ENCODE peak calls at places on chromosomes 7 and 10, in ten cellular contexts. C, P, Q, J, I, K, Y, F, A and W are unnamed samples.
A peak's percentile ranks its signal among the peaks of the same experiment; 100 is the strongest.

GRCh38 chr10:97029271-97029670 is 156.5 kb downstream of the SLIT1 start:
- DNase-seq in C (no peak), P (no peak), Q (no peak), J (no peak), I (no peak), K (no peak), Y (no peak), F (no peak), A (no peak), W (no peak)

GRCh38 chr10:76550806-76551205 is 1086.8 kb downstream of the KCNMA1 start:
- DNase-seq in C (no peak), P (no peak), Q (no peak), J (no peak), I (peak; percentile 36), K (no peak), Y (no peak), F (peak; percentile 26), A (no peak), W (no peak)

GRCh38 chr7:154484406-154484805 is 432.2 kb downstream of the DPP6 start:
- DNase-seq in C (no peak), P (no peak), Q (no peak), J (no peak), I (no peak), K (no peak), Y (no peak), F (no peak), A (no peak), W (no peak)

GRCh38 chr10:59904431-59905065 is 1.8 kb downstream of the CCDC6 start:
- DNase-seq in C (no peak), P (peak; percentile 39), Q (no peak), J (no peak), I (no peak), K (no peak), Y (no peak), F (no peak), A (no peak), W (peak; percentile 31)

GRCh38 chr7:94336009-94336408 is 58.7 kb upstream of the COL1A2 start:
- DNase-seq in C (no peak), P (no peak), Q (peak; percentile 10), J (no peak), I (no peak), K (no peak), Y (no peak), F (no peak), A (no peak), W (no peak)

GRCh38 chr7:100152404-100152803 is 3.7 kb downstream of the LAMTOR4 start:
- DNase-seq in C (no peak), P (no peak), Q (no peak), J (peak; percentile 7), I (no peak), K (no peak), Y (no peak), F (no peak), A (no peak), W (no peak)

GRCh38 chr10:26994743-26995142 is 105.6 kb downstream of the ANKRD26 start:
- DNase-seq in C (no peak), P (no peak), Q (no peak), J (no peak), I (no peak), K (no peak), Y (no peak), F (no peak), A (no peak), W (no peak)

GRCh38 chr7:42250411-42250810 is 13.4 kb upstream of the GLI3 start:
- DNase-seq in C (no peak), P (no peak), Q (no peak), J (no peak), I (no peak), K (no peak), Y (no peak), F (no peak), A (no peak), W (no peak)

GRCh38 chr10:78404296-78404695 is 370.6 kb downstream of the RPS24 start:
- DNase-seq in C (no peak), P (no peak), Q (no peak), J (no peak), I (no peak), K (no peak), Y (no peak), F (no peak), A (no peak), W (no peak)

GRCh38 chr7:132117181-132117580 is 459.1 kb downstream of the PLXNA4 start:
- DNase-seq in C (no peak), P (no peak), Q (no peak), J (no peak), I (peak; percentile 1), K (no peak), Y (no peak), F (peak; percentile 17), A (no peak), W (no peak)

DNA sequence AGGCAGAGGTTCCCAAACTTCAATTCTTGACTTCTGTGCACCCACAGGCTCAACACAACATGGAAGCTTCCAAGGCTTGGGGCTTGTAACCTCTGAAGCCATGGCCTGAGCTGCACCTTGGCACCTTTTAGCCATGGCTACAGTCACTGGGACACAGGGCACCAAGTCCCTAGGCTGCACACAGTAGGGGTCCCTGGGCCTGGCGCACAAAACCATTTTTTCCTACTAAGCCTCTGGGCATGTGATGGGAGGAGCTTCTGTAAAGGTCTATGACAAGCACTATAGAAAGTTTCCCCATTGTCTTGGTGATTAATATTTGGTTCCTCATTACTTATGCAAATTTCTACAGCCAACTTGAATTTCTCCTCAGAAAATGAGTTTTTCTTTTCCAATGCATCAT is 420.9 kb upstream of the GRM3 start:
- DNase-seq in C (no peak), P (no peak), Q (no peak), J (no peak), I (no peak), K (no peak), Y (no peak), F (no peak), A (no peak), W (no peak)
- TF ChIP-seq CTCF in C (no peak), P (no peak), Q (no peak), J (no peak), I (no peak), K (no peak), Y (no peak), F (no peak), A (no peak), W (no peak)

DNA sequence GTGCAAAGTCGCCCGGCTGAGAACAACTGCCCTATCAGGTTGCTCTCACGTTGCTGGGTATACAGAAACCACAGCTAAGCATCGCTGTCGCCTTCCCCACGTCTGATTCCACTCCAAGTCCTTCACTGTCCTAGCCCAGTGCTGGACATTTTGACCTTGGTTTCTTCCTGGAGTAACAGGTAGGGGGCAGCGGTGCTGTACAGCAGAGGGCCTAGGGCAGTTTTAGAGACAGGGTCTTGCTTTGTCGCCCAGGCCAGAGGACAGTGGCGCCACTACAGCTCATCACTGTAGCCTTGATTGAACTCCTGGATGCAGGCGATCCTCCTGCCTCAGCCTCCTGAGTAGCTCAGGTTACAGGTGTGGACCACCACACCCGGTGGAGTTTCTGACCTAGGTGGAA is 2.6 kb downstream of the CLDN15 start:
- DNase-seq in C (no peak), P (peak; percentile 55), Q (no peak), J (no peak), I (no peak), K (no peak), Y (no peak), F (no peak), A (no peak), W (no peak)
- TF ChIP-seq CTCF in C (no peak), P (no peak), Q (peak; percentile 35), J (no peak), I (no peak), K (no peak), Y (peak; percentile 58), F (peak; percentile 38), A (no peak), W (peak; percentile 22)

DNA sequence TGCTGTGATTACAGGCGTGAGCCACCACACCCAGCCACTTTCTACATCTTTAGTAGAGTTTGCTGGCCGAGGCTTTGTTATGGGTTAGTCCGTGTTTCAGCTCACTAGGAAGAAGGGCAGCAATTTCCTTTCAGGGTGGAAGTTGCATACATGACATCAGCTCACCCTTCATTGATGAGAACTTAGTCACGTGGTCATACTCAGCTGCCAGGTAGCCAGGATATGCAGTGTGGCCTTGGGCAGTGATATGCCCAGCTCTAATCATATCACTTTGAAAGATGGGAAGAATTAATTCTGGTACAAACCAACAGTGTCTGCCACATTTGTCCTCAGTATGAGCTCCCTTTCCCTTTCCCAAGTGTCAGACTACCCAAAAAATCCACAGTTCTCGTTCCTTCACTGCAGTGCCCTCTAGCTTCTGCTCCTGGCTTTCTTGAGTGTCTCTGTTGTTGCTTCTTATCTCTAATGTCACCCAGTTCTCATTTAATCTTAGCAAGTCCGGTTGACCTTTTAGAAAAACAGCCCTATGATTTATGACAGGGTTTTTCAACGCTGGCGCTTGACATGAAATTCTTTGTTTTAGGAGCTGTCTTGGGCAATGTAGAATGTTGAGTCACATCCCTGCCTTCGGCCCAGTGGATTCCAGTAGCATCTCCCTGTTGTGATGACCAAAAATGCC is 108.7 kb upstream of the ITGB1 start:
- DNase-seq in C (no peak), P (no peak), Q (no peak), J (no peak), I (peak; percentile 56), K (no peak), Y (no peak), F (peak; percentile 81), A (no peak), W (no peak)
- TF ChIP-seq CTCF in C (no peak), P (no peak), Q (no peak), J (no peak), I (no peak), K (no peak), Y (peak; percentile 46), F (peak; percentile 31), A (no peak), W (no peak)

GRCh38 chr10:111209666-111210065 is 132.8 kb downstream of the ADRA2A start:
- DNase-seq in C (no peak), P (no peak), Q (no peak), J (no peak), I (no peak), K (no peak), Y (no peak), F (no peak), A (no peak), W (no peak)

GRCh38 chr10:111204880-111205279 is 128.1 kb downstream of the ADRA2A start:
- DNase-seq in C (no peak), P (no peak), Q (no peak), J (no peak), I (no peak), K (no peak), Y (no peak), F (no peak), A (no peak), W (no peak)

GRCh38 chr10:111206521-111206920 is 129.7 kb downstream of the ADRA2A start:
- DNase-seq in C (no peak), P (no peak), Q (no peak), J (no peak), I (no peak), K (no peak), Y (no peak), F (no peak), A (no peak), W (no peak)

GRCh38 chr10:111208951-111209350 is 132.1 kb downstream of the ADRA2A start:
- DNase-seq in C (no peak), P (no peak), Q (no peak), J (no peak), I (no peak), K (no peak), Y (no peak), F (no peak), A (no peak), W (no peak)

DNA sequence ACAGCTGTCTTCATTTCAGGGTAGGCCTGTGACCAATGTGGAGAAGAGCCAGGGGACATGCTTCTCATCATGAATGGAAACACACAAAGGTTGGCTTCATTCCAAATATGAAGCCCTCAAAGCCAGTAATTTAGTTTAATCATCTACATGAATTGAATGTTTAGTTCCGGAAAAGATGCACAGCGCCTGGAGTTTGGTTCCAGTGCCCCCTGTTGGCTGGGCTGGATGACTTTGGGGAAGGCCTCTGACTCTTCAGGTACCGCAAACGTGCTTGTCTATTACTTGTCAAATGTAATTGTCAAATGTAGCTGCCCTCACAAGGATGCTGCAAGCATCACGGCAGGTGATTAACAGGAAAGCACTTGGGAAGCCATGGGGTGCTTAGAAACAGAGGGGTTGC is 130.7 kb downstream of the ADRA2A start:
- DNase-seq in C (no peak), P (peak; percentile 42), Q (no peak), J (peak; percentile 19), I (no peak), K (no peak), Y (no peak), F (no peak), A (peak; percentile 68), W (no peak)
- TF ChIP-seq CTCF in C (no peak), P (peak; percentile 18), Q (no peak), J (no peak), I (peak; percentile 1), K (no peak), Y (peak; percentile 51), F (no peak), A (no peak), W (no peak)